ENCODE peak calls at places on chromosomes 3 and 15, in six cellular contexts. X, K, B, Q, G and T are unnamed samples.

GRCh38 chr3:41111011-41111410 is 88.3 kb upstream of the CTNNB1 start:
- DNase-seq in X (no peak), K (no peak), B (no peak), Q (no peak), G (no peak), T (no peak)

GRCh38 chr15:51334011-51334426 is 4.4 kb downstream of the CYP19A1 start:
- DNase-seq in X (no peak), K (no peak), B (no peak), Q (no peak), G (no peak), T (no peak)

GRCh38 chr3:114880078-114880477 is 267.0 kb downstream of the ZBTB20 start:
- DNase-seq in X (no peak), K (no peak), B (no peak), Q (no peak), G (no peak), T (no peak)

GRCh38 chr3:140467104-140467577 is 210.7 kb upstream of the TRIM42 start:
- DNase-seq in X (no peak), K (no peak), B (no peak), Q (peak), G (no peak), T (no peak)

GRCh38 chr3:152657002-152657400 is 177.9 kb upstream of the P2RY1 start:
- DNase-seq in X (no peak), K (no peak), B (peak), Q (no peak), G (no peak), T (no peak)

GRCh38 chr15:40927497-40928346 is 1.4 kb upstream of the DLL4 start:
- DNase-seq in X (peak), K (no peak), B (peak), Q (no peak), G (no peak), T (no peak)

GRCh38 chr3:13057641-13058040 is 15.6 kb downstream of the IQSEC1 start:
- DNase-seq in X (no peak), K (no peak), B (no peak), Q (no peak), G (no peak), T (no peak)

GRCh38 chr3:173502983-173503568 is 105.5 kb downstream of the NLGN1 start:
- DNase-seq in X (no peak), K (no peak), B (no peak), Q (no peak), G (no peak), T (no peak)

GRCh38 chr3:108489776-108490175 is 20.6 kb downstream of the MYH15 start:
- DNase-seq in X (peak), K (no peak), B (peak), Q (peak), G (no peak), T (no peak)

GRCh38 chr3:98817546-98817945 is 54.4 kb downstream of the ST3GAL6 start:
- DNase-seq in X (peak), K (no peak), B (peak), Q (peak), G (no peak), T (no peak)

GRCh38 chr3:4688411-4688810 is 195.3 kb downstream of the ITPR1 start:
- DNase-seq in X (no peak), K (no peak), B (no peak), Q (no peak), G (no peak), T (no peak)

GRCh38 chr3:39809995-39810595 is 686 bp downstream of the MYRIP start:
- DNase-seq in X (no peak), K (no peak), B (peak), Q (no peak), G (peak), T (no peak)

GRCh38 chr3:100880072-100880471 is 113.1 kb downstream of the ABI3BP start:
- DNase-seq in X (no peak), K (no peak), B (no peak), Q (no peak), G (no peak), T (no peak)

GRCh38 chr15:67043939-67044771 is 21.2 kb upstream of the SMAD3 start:
- DNase-seq in X (no peak), K (no peak), B (peak), Q (peak), G (no peak), T (no peak)

GRCh38 chr3:88019024-88019423 is 39.8 kb downstream of the CGGBP1 start:
- DNase-seq in X (no peak), K (no peak), B (no peak), Q (no peak), G (no peak), T (no peak)

GRCh38 chr3:11720220-11721113 is 76.8 kb upstream of the VGLL4 start:
- DNase-seq in X (peak), K (peak), B (peak), Q (peak), G (peak), T (no peak)

GRCh38 chr15:90388462-90389182 is 580 bp downstream of the IQGAP1 start:
- DNase-seq in X (peak), K (peak), B (peak), Q (no peak), G (peak), T (peak)

GRCh38 chr3:167733961-167734497 is 663 bp downstream of the PDCD10 start:
- DNase-seq in X (no peak), K (no peak), B (no peak), Q (peak), G (no peak), T (no peak)

GRCh38 chr15:77819271-77819806 is 186.6 kb upstream of the LINGO1 start:
- DNase-seq in X (peak), K (no peak), B (peak), Q (no peak), G (no peak), T (no peak)

GRCh38 chr3:38493019-38493418 is 3.1 kb upstream of the EXOG start:
- DNase-seq in X (no peak), K (no peak), B (no peak), Q (peak), G (no peak), T (no peak)

GRCh38 chr3:148962513-148962912 is 28.8 kb upstream of the GYG1 start:
- DNase-seq in X (peak), K (no peak), B (peak), Q (peak), G (no peak), T (no peak)
- TF ChIP-seq CTCF in X (peak), K (no peak), B (peak), Q (peak), G (no peak), T (no peak)

DNA sequence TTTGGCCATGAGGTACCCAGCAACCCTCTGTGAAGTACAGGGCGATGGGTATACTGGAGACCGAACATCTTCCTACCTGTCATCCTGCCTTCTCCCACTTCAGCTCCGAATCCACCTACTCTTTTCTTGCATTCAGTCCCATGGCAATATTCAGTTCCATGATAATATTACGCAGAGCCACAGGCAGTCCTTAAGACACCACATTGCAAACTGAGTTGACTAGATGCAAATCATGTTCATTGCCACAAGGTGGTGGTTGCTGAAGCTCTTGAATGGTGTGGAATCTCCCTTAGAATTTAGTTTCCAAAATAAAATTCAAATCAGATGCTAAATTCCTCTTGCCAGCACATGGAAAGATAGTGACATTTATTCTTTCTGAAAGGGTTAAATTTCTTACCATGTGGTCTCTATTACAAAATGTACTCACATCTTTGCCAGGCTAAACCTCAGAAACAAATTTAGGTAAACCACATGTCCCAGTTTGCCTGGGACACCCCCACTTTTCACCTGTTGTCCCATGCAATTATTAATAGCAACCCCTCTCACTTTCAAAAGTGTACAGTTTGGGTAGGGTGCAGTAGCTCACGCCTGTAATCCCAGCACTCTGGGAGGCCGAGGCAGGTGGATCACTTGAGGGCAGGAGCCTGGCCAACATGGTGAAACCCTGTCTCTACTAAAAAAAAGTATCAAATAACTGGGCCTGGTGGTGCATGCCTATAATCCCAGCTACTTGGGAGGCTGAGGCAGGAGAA is 1.7 kb upstream of the NME9 start:
- DNase-seq in X (no peak), K (no peak), B (peak), Q (no peak), G (no peak), T (no peak)
- TF ChIP-seq CTCF in X (no peak), K (no peak), B (peak), Q (no peak), G (no peak), T (no peak)

DNA sequence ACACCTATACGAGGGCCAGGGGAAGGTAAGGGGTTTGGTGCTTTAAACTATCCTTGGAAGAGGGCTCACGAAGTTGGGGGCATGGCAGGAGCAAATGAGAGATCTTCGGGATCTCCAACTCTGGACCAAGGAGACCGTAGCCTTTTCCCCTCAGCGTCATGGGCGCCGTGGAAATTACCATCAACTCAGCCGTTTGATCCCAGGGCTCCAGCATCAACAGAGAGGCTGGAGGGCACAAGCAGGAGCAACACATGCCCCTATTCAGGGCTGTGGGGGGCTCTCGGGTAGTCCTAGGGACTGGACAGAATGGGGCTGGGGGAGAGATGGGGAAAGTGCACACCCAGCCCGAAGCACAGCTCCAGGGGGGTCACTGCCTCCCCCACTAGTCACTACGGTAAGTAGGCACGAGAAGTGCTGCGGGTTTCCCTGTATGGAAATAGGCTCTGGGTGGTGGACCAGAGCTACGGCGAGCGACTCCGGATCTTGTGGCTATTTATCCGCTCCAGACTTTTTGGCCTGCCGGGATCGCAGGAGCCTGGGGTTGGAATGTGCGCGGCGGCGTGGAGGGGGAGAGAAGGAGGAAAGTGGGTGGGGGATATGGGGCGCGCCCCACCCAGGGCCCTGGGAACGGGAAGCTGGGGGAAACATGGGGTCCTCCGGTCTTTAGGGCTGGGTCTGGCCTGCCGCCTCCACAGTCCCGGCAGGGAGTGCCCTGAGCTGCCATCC is 539 bp upstream of the LAMB2 start:
- DNase-seq in X (peak), K (peak), B (peak), Q (peak), G (peak), T (peak)
- TF ChIP-seq CTCF in X (no peak), K (no peak), B (no peak), Q (no peak), G (no peak), T (no peak)

GRCh38 chr3:124920718-124921117 is 13.8 kb downstream of the MUC13 start:
- DNase-seq in X (no peak), K (no peak), B (no peak), Q (no peak), G (no peak), T (no peak)

GRCh38 chr3:124926426-124927116 is 8.0 kb downstream of the MUC13 start:
- DNase-seq in X (no peak), K (no peak), B (no peak), Q (no peak), G (no peak), T (no peak)

GRCh38 chr3:124927454-124928079 is 7.0 kb downstream of the MUC13 start:
- DNase-seq in X (no peak), K (no peak), B (no peak), Q (peak), G (no peak), T (no peak)

GRCh38 chr3:124924741-124925140 is 9.8 kb downstream of the MUC13 start:
- DNase-seq in X (no peak), K (no peak), B (no peak), Q (no peak), G (no peak), T (no peak)

GRCh38 chr3:124923833-124924232 is 10.7 kb downstream of the MUC13 start:
- DNase-seq in X (peak), K (no peak), B (peak), Q (no peak), G (no peak), T (no peak)
- TF ChIP-seq CTCF in X (no peak), K (no peak), B (peak), Q (no peak), G (no peak), T (no peak)

DNA sequence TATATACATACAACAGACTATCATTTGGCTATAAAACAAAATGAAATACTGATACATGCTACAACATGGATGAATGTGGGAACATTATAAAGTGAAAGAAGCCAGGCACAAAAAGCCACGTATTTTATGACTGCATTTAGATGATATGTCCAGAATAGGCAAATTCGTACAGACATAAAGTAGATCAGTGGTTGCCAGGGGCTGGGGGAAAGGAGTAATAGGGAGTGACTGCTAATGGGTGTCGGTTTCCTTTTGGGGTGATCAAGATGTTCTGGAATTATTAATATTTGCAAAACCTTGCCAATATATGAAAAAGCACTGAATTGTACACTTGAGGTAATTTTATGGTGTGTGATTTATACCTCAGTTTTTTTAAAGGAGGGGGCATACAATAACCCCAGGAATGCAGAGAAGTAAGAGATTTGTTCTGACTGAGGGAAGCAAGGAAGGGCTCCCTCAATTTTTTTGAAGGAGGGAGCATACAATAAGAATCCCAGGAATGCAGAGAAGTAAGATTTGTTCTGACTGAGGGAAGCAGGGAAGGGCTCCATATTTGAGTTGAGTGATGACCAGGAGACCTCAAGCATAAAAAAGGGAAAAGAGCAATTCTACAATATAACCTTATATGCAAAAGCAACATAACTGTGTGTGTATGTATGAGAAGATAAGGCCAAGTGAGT is 6.2 kb downstream of the PSMD6 start:
- DNase-seq in X (no peak), K (no peak), B (no peak), Q (no peak), G (no peak), T (no peak)
- TF ChIP-seq CTCF in X (no peak), K (no peak), B (no peak), Q (no peak), G (no peak), T (no peak)

DNA sequence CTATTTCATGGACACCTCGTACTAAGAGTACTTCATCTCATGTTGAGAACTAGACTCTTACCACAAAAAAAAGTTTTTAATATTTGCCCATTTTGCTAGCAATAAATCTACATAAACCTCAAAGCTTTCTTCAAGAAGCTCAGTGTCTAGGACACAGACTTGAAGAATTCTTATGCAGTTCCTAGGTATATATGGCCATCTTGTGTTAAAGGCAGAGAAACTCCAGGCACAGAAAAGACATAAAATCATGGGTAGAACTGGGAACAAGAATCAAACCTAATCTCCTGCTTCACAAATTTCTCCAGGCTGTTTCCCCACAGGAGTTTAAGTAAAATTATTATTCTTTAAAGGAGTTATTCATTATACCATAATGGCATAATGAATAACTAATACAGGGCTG is 4.4 kb downstream of the MBD4 start:
- DNase-seq in X (no peak), K (no peak), B (no peak), Q (no peak), G (no peak), T (no peak)
- TF ChIP-seq CTCF in X (no peak), K (no peak), B (no peak), Q (no peak), G (no peak), T (no peak)